ENCODE peak calls at places on chromosome 3, in seven cellular contexts. U is AG10803, A is foreskin fibroblast, S is lower leg skin, Z is heart left ventricle, D is WERI-Rb-1, B is right lobe of liver. I is an unnamed sample.

GRCh38 chr3:55434789-55435188 is 52.3 kb downstream of the WNT5A start:
- DNase-seq in Z (no peak), S (no peak), D (peak), A (peak), B (no peak), U (no peak), I (no peak)

GRCh38 chr3:149879872-149880271 is 66.9 kb downstream of the RNF13 start:
- DNase-seq in D (peak), S (peak), U (peak), Z (peak), B (peak), A (peak), I (peak)

GRCh38 chr3:89955141-89955540 is 847.7 kb downstream of the EPHA3 start:
- DNase-seq in D (no peak), A (no peak), B (no peak), S (no peak), Z (no peak), U (no peak), I (no peak)

GRCh38 chr3:110069641-110070538 is 732.5 kb upstream of the DPPA4 start:
- DNase-seq in D (no peak), U (peak), B (no peak), A (peak), Z (no peak), S (no peak), I (no peak)

GRCh38 chr3:192422998-192423349 is 304.4 kb downstream of the FGF12 start:
- DNase-seq in Z (no peak), S (no peak), U (no peak), A (no peak), B (no peak), D (no peak), I (no peak)

GRCh38 chr3:169085827-169086226 is 577.7 kb downstream of the MECOM start:
- DNase-seq in U (peak), D (no peak), S (no peak), B (no peak), Z (no peak), A (peak), I (peak)

GRCh38 chr3:94162700-94163099 is 99.8 kb downstream of the NSUN3 start:
- DNase-seq in D (no peak), U (peak), A (no peak), Z (no peak), B (no peak), S (no peak), I (no peak)

GRCh38 chr3:71926690-71927089 is 141.7 kb upstream of the PROK2 start:
- DNase-seq in A (no peak), S (no peak), B (no peak), Z (no peak), D (no peak), U (no peak), I (no peak)

GRCh38 chr3:172869356-172869755 is 118.8 kb downstream of the ECT2 start:
- DNase-seq in S (no peak), U (peak), D (no peak), Z (no peak), B (no peak), A (peak), I (peak)

GRCh38 chr3:146067048-146067447 is 93.9 kb downstream of the PLOD2 start:
- DNase-seq in D (no peak), Z (no peak), A (peak), B (no peak), S (no peak), U (peak), I (peak)

GRCh38 chr3:45513041-45513440 is 81.5 kb upstream of the LIMD1 start:
- DNase-seq in A (no peak), S (no peak), D (peak), B (no peak), U (no peak), Z (no peak), I (no peak)

GRCh38 chr3:172142074-172143059 is 103.0 kb downstream of the FNDC3B start:
- DNase-seq in B (no peak), A (peak), S (no peak), U (peak), Z (no peak), D (no peak), I (no peak)

GRCh38 chr3:373193-373784 is 176.7 kb downstream of the CHL1 start:
- DNase-seq in S (no peak), A (no peak), B (no peak), D (peak), U (no peak), Z (no peak), I (no peak)

GRCh38 chr3:54861248-54862067 is 66.4 kb downstream of the LRTM1 start:
- DNase-seq in A (no peak), Z (no peak), D (no peak), U (peak), B (no peak), S (no peak), I (no peak)

GRCh38 chr3:170864525-170865208 is 5.3 kb downstream of the RPL22L1 start:
- DNase-seq in D (no peak), B (no peak), U (no peak), A (peak), S (no peak), Z (no peak), I (no peak)

GRCh38 chr3:57752307-57752706 is 3.8 kb upstream of the SLMAP start:
- DNase-seq in U (no peak), B (no peak), D (no peak), A (no peak), Z (no peak), S (no peak), I (no peak)

GRCh38 chr3:102466001-102466400 is 31.2 kb downstream of the ZPLD1 start:
- DNase-seq in D (no peak), U (no peak), S (no peak), B (no peak), A (no peak), Z (no peak), I (no peak)

GRCh38 chr3:51386852-51387229 is 1.8 kb downstream of the MANF start:
- DNase-seq in Z (no peak), A (no peak), S (peak), B (no peak), D (no peak), U (no peak), I (no peak)

GRCh38 chr3:56122911-56123310 is 345.4 kb downstream of the ERC2 start:
- DNase-seq in D (no peak), B (no peak), S (no peak), Z (no peak), U (no peak), A (no peak), I (no peak)

GRCh38 chr3:151227438-151228290 is 24.6 kb upstream of the GPR171 start:
- DNase-seq in Z (peak), B (peak), U (peak), S (peak), D (peak), A (peak), I (no peak)

GRCh38 chr3:184361532-184361931 is at the start of the genes CLCN2 and POLR2H:
- DNase-seq in S (peak), Z (peak), D (peak), U (peak), A (peak), B (peak), I (no peak)

GRCh38 chr3:106277731-106278130 is 408.9 kb upstream of the CBLB start:
- DNase-seq in A (no peak), S (no peak), B (no peak), Z (no peak), D (no peak), U (no peak), I (no peak)

GRCh38 chr3:53253707-53254106 is 2.1 kb downstream of the TKT start:
- DNase-seq in A (no peak), S (no peak), U (no peak), B (no peak), Z (no peak), D (no peak), I (no peak)

GRCh38 chr3:99548674-99549073 is 89.7 kb upstream of the COL8A1 start:
- DNase-seq in U (no peak), S (no peak), Z (no peak), B (no peak), A (no peak), D (no peak), I (no peak)

GRCh38 chr3:23183731-23184130 is 19.4 kb upstream of the UBE2E2 start:
- DNase-seq in D (peak), S (no peak), B (no peak), A (peak), Z (peak), U (peak), I (peak)

GRCh38 chr3:64223809-64224570 is 1.3 kb downstream of the PRICKLE2 start:
- DNase-seq in S (no peak), U (peak), B (no peak), Z (no peak), D (peak), A (peak), I (no peak)

GRCh38 chr3:125136966-125137365 is 75.6 kb downstream of the SLC12A8 start:
- DNase-seq in U (no peak), D (no peak), A (no peak), Z (no peak), S (no peak), B (no peak), I (no peak)

GRCh38 chr3:179451335-179452165 is at the start of gene GNB4:
- DNase-seq in A (peak), Z (peak), D (peak), B (peak), U (peak), S (peak), I (peak)

GRCh38 chr3:26236511-26236910 is 386.1 kb upstream of the LRRC3B start:
- DNase-seq in Z (peak), D (no peak), B (no peak), S (no peak), A (no peak), U (no peak), I (no peak)

GRCh38 chr3:71089271-71089670 is 494.3 kb downstream of the FOXP1 start:
- DNase-seq in U (no peak), B (no peak), Z (no peak), S (no peak), A (peak), D (no peak), I (no peak)

GRCh38 chr3:127406309-127407025 is 118.6 kb upstream of the PRR20G start:
- DNase-seq in U (no peak), Z (no peak), D (no peak), S (peak), B (no peak), A (peak), I (no peak)

GRCh38 chr3:76970006-76970680 is 69.8 kb upstream of the ROBO2 start:
- DNase-seq in B (no peak), U (no peak), Z (no peak), S (no peak), D (no peak), A (peak), I (no peak)

GRCh38 chr3:145032790-145033189 is 1061.2 kb downstream of the DIPK2A start:
- DNase-seq in U (no peak), S (no peak), Z (no peak), B (no peak), D (no peak), A (peak), I (no peak)

GRCh38 chr3:41601404-41601987 is 360.4 kb downstream of the ULK4 start:
- DNase-seq in B (no peak), A (no peak), Z (no peak), D (no peak), S (no peak), U (no peak), I (no peak)

GRCh38 chr3:16174389-16174788 is at the start of gene GALNT15:
- DNase-seq in Z (peak), B (peak), A (peak), S (peak), D (peak), U (peak), I (peak)

GRCh38 chr3:136889947-136890346 is 27.9 kb downstream of the NCK1 start:
- DNase-seq in Z (no peak), B (no peak), D (no peak), S (no peak), A (no peak), U (no peak), I (no peak)

GRCh38 chr3:149020196-149020838 is 29.0 kb downstream of the GYG1 start:
- DNase-seq in S (no peak), U (peak), B (no peak), A (peak), D (no peak), Z (no peak), I (no peak)

GRCh38 chr3:13009132-13009945 is 63.9 kb downstream of the IQSEC1 start:
- DNase-seq in A (no peak), Z (peak), U (no peak), B (peak), D (no peak), S (no peak), I (no peak)
- TF ChIP-seq CTCF in A (no peak), Z (no peak), U (no peak), B (no peak), D (no peak), S (no peak), I (no peak)

GRCh38 chr3:186097317-186097662 is 11.6 kb downstream of the ETV5 start:
- DNase-seq in A (no peak), B (no peak), U (no peak), Z (no peak), D (peak), S (no peak), I (no peak)
- H3K4me3 ChIP-seq in A (peak), B (peak), U (peak), Z (peak), D (peak), S (no peak), I (no peak)

DNA sequence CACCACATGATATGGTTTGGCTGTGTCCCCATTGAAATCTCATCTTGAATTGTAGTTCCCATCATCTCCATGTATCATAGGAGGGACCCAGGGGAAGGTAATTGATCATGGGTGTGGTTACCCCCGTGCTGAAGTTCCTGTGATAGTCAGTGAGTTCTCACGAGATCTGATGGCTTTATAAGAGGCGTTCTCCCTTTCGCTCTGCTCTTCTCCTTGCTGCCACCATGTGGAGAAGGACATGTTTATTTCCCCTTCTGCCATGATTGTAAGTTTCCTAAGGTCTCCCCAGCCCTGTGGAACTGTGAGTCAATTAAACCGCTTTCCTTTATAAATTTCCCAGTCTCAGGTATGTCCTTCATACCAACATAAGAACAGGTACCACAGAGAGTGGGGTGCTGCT is 21.9 kb downstream of the OSTN start:
- DNase-seq in U (no peak), A (no peak), Z (no peak), D (peak), B (no peak), S (no peak), I (no peak)
- TF ChIP-seq CTCF in U (no peak), A (no peak), Z (no peak), D (no peak), B (no peak), S (no peak), I (peak)

GRCh38 chr3:43286886-43287301 is 554 bp downstream of the SNRK start:
- DNase-seq in U (peak), S (no peak), D (peak), A (peak), Z (no peak), B (peak), I (no peak)

GRCh38 chr3:43287514-43287913 is 1.2 kb downstream of the SNRK start:
- DNase-seq in S (no peak), U (no peak), A (no peak), D (no peak), B (no peak), Z (no peak), I (no peak)

GRCh38 chr3:43288366-43288765 is 2.0 kb downstream of the SNRK start:
- DNase-seq in B (no peak), Z (no peak), A (peak), U (peak), D (no peak), S (no peak), I (no peak)

GRCh38 chr3:43289401-43289800 is 3.1 kb downstream of the SNRK start:
- DNase-seq in U (peak), B (no peak), S (no peak), Z (no peak), A (peak), D (no peak), I (no peak)

GRCh38 chr3:43288850-43289249 is 2.5 kb downstream of the SNRK start:
- DNase-seq in U (no peak), D (no peak), A (no peak), Z (no peak), S (no peak), B (no peak), I (no peak)
- H3K4me3 ChIP-seq in U (peak), D (no peak), A (peak), Z (peak), S (no peak), B (peak), I (peak)

DNA sequence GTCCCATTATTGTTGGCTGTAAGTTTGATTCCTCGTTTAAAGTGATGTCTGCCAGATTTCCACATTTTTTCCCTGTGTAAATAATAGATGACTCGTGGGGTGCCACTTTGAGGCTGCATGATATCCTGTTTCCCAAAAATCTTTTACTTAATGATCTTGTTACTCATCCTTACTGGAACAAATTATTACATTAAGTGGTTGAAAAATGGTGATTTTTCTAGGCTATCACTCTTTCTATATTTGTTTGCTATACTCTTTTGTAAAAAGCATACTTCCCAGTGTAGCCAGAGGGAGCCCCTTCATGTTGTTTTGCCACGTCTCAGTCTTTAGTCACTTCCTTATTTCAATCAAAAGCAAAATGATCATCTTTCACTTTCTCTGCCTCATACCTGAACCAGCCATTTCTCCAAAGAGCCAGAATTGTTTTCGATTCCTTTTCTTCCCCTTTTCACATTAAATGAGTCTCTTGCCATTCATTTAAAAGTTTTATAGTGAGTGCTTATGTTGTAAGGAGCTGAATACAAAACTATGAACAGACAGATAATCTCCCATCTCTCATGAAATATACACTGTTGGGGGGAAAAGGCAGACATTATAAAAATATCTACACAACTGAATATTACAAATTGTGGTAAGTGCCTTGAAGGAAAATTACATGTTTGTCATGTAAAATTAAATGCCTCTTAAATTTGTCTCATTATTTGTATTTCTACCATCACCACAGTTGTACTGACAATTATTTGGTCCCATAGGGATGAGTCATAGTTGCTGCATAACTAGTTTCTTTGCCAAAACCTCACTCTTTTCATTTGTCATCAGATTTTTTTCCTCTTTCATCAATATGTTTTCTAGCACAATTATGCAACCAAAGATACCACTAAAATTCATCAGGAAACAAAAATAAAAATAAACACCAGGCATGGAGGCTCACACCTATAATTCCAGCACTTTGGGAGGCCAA is 41.5 kb downstream of the ADGRG7 start:
- DNase-seq in A (peak), U (peak), Z (no peak), S (no peak), D (no peak), B (no peak), I (peak)
- TF ChIP-seq CTCF in A (no peak), U (peak), Z (no peak), S (no peak), D (no peak), B (peak), I (peak)

GRCh38 chr3:195119461-195120198 is 151.3 kb downstream of the XXYLT1 start:
- DNase-seq in S (no peak), U (peak), Z (no peak), B (no peak), D (no peak), A (peak), I (peak)

GRCh38 chr3:195116393-195117185 is 154.4 kb downstream of the XXYLT1 start:
- DNase-seq in A (no peak), D (no peak), B (no peak), U (no peak), Z (no peak), S (no peak), I (no peak)

GRCh38 chr3:195117978-195118581 is 152.9 kb downstream of the XXYLT1 start:
- DNase-seq in D (no peak), U (no peak), Z (no peak), S (no peak), A (no peak), B (no peak), I (no peak)

GRCh38 chr3:195120199-195120556 is 150.8 kb downstream of the XXYLT1 start:
- DNase-seq in Z (no peak), D (no peak), S (no peak), A (no peak), U (no peak), B (no peak), I (no peak)

DNA sequence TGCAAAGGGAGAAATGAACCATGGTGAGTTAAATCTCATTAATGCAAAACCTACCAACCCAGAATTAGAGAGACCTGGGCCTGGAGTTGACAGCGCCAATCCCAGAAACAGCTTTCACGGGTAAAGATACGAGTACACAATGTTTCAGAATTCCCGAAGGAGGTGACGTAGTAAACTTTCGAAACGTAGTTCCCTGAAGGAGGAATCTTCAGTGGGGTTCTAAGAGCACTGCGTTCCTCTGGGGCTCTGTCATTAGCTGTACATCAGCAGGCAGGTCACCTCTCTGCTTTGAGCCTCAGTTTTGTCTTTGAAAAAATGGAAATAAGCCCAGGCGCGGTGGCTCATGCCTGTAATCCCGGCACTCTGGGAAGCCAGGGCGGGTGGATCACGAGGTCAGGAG is 152.3 kb downstream of the XXYLT1 start:
- DNase-seq in Z (no peak), S (no peak), B (no peak), U (no peak), A (no peak), D (no peak), I (no peak)
- H3K4me3 ChIP-seq in Z (no peak), S (no peak), B (no peak), U (no peak), A (no peak), D (no peak), I (no peak)